ENCODE peak calls at places on chromosomes 11 and 22, in eight cellular contexts. A, R, U, H, I, W, L and D are unnamed samples.

GRCh38 chr11:12009617-12010321 is 1.3 kb upstream of the DKK3 start:
- DNase-seq in A (peak; percentile 29), I (peak; percentile 56), R (no peak), L (no peak), U (no peak), W (no peak), H (no peak), D (no peak)

GRCh38 chr11:2721163-2721935 is 21.6 kb upstream of the KCNQ1OT1 start:
- DNase-seq in R (no peak), A (no peak), I (peak; percentile 33), U (no peak), L (no peak), H (no peak), W (no peak), D (no peak)

GRCh38 chr11:102410382-102410784 is 42.2 kb downstream of the TMEM123 start:
- DNase-seq in U (no peak), R (no peak), H (peak; percentile 42), I (peak; percentile 32), L (peak; percentile 22), A (peak; percentile 47), W (no peak), D (no peak)

GRCh38 chr11:32113200-32113599 is 22.3 kb downstream of the RCN1 start:
- DNase-seq in H (no peak), I (no peak), A (no peak), R (no peak), U (no peak), L (no peak), W (no peak), D (no peak)

GRCh38 chr11:88827018-88827676 is 238.6 kb downstream of the GRM5 start:
- DNase-seq in I (no peak), L (no peak), U (no peak), A (peak; percentile 17), H (no peak), R (no peak), W (no peak), D (peak; percentile 10)

GRCh38 chr11:47317078-47317828 is 35.2 kb downstream of the MYBPC3 start:
- DNase-seq in H (no peak), W (no peak), I (no peak), L (no peak), R (no peak), U (no peak), A (no peak), D (no peak)

GRCh38 chr11:2760196-2760871 is 60.5 kb upstream of the KCNQ1OT1 start:
- DNase-seq in W (no peak), A (no peak), L (no peak), H (no peak), U (no peak), I (no peak), R (no peak), D (no peak)

GRCh38 chr11:93652161-93652597 is 9.3 kb upstream of the CEP295 start:
- DNase-seq in I (peak; percentile 67), L (peak; percentile 19), W (peak; percentile 30), H (peak; percentile 61), U (no peak), A (peak; percentile 43), R (peak; percentile 43), D (peak; percentile 92)

GRCh38 chr11:107591098-107591445 is at the start of gene ELMOD1:
- DNase-seq in I (peak; percentile 72), W (peak; percentile 71), U (no peak), H (peak; percentile 76), L (peak; percentile 90), A (peak; percentile 78), R (no peak), D (peak; percentile 45)

GRCh38 chr22:46528121-46528610 is 9.3 kb downstream of the CELSR1 start:
- DNase-seq in H (no peak), W (no peak), L (no peak), U (peak; percentile 69), I (no peak), R (no peak), A (peak; percentile 82), D (peak; percentile 94)

GRCh38 chr11:64048042-64048854 is 12.5 kb downstream of the FLRT1 start:
- DNase-seq in U (no peak), H (no peak), W (no peak), R (no peak), I (no peak), A (no peak), L (peak; percentile 66), D (no peak)

GRCh38 chr22:22371031-22371541 is 126.5 kb downstream of the VPREB1 start:
- DNase-seq in A (no peak), W (no peak), R (peak; percentile 65), L (no peak), I (peak; percentile 53), H (peak; percentile 8), U (no peak), D (no peak)

GRCh38 chr11:1071571-1072115 is 3.0 kb upstream of the MUC2 start:
- DNase-seq in I (no peak), H (no peak), A (no peak), R (no peak), U (no peak), L (no peak), W (no peak), D (no peak)

GRCh38 chr11:62709262-62710000 is 2.0 kb downstream of the GNG3 start:
- DNase-seq in U (no peak), I (peak; percentile 100), A (peak; percentile 99), W (peak; percentile 98), H (peak; percentile 99), L (peak; percentile 89), R (peak; percentile 91), D (no peak)

GRCh38 chr11:6320411-6321207 is at the start of gene CAVIN3:
- DNase-seq in U (peak; percentile 48), R (no peak), H (peak; percentile 97), W (no peak), A (peak; percentile 84), L (peak; percentile 17), I (peak; percentile 82), D (peak; percentile 15)

GRCh38 chr11:102470257-102470656 is 17.7 kb upstream of the TMEM123 start:
- DNase-seq in L (no peak), H (no peak), I (no peak), R (no peak), A (no peak), W (peak; percentile 43), U (no peak), D (no peak)

GRCh38 chr11:86206296-86206695 is 38.3 kb upstream of the EED start:
- DNase-seq in H (no peak), U (no peak), R (no peak), I (no peak), W (no peak), L (no peak), A (no peak), D (no peak)
- H3K9me2 ChIP-seq in H (no peaks in the 10 kb centered on the region), U (no peaks in the 10 kb centered on the region), R (no peaks in the 10 kb centered on the region), I (no peaks in the 10 kb centered on the region), W (no peaks in the 10 kb centered on the region), L (no peaks in the 10 kb centered on the region), A (no peaks in the 10 kb centered on the region), D (no peaks in the 10 kb centered on the region)

GRCh38 chr22:38214248-38215056 is 12.7 kb downstream of the MAFF start:
- DNase-seq in U (no peak), R (peak; percentile 84), H (peak; percentile 81), W (peak; percentile 72), I (peak; percentile 92), A (peak; percentile 81), L (peak; percentile 85), D (no peak)
- H3K27ac ChIP-seq in U (no peak overlapping the region), R (no peak overlapping the region), H (no peak overlapping the region), W (peak overlapping the region; percentile 42), I (peak overlapping the region; percentile 45), A (no peak overlapping the region), L (no peak overlapping the region), D (no peak overlapping the region)

DNA sequence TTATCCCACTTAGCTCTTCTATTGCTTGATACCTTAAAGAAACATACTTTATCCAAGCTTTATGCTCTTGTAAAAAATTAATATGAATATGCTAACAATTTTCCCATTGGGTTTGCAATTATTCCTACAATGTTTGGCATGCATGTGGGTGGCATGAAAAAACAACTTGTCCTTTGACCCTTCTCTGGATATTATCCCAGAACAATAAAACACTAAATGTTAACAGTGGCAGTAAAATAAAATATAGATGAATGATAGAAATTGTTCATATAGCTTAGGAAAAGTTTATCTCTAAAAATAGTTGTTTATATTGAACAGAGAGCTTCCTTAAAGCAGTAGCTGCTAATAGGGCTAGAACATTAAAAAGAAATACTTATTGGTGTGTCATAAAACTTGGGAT is 860.5 kb upstream of the LRRC4C start:
- DNase-seq in H (no peak), U (no peak), R (no peak), W (no peak), L (no peak), I (no peak), A (no peak), D (no peak)
- H3K9me2 ChIP-seq in H (no peaks in the 10 kb centered on the region), U (no peaks in the 10 kb centered on the region), R (no peaks in the 10 kb centered on the region), W (no peaks in the 10 kb centered on the region), L (no peaks in the 10 kb centered on the region), I (peaks cover 10% of the 10 kb centered on the region), A (no peaks in the 10 kb centered on the region), D (no peaks in the 10 kb centered on the region)

DNA sequence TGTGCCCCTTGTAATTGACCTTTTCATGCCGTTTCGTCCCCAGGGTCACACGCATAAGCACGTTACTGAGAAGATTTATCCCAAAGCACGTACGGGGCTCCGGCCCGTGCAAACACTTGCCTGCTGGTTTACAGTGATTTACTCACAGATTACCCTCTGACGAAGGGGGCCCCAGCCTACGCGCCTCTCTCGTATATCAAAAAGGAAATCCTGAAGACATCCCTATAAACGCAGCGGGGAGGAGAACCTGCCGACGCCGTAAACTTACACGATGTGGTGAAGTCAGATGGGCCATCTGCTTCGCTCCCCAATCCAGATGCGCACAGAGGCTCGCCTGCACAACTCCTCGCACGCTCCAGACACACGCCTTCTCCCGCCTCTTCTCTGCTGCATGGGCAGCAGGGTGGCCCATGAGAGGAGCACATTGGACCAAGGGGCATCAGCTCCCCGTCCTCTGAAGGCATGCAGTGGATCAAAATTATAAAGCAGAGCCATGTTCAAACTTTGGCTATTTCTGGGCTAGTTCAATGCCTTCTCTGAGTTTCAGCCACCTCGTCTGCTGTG is 123.6 kb downstream of the MN1 start:
- DNase-seq in W (no peak), A (no peak), L (no peak), R (no peak), H (no peak), U (no peak), I (no peak), D (no peak)
- H3K27ac ChIP-seq in W (no peak overlapping the region), A (no peak overlapping the region), L (no peak overlapping the region), R (no peak overlapping the region), H (no peak overlapping the region), U (no peak overlapping the region), I (no peak overlapping the region), D (no peak overlapping the region)

DNA sequence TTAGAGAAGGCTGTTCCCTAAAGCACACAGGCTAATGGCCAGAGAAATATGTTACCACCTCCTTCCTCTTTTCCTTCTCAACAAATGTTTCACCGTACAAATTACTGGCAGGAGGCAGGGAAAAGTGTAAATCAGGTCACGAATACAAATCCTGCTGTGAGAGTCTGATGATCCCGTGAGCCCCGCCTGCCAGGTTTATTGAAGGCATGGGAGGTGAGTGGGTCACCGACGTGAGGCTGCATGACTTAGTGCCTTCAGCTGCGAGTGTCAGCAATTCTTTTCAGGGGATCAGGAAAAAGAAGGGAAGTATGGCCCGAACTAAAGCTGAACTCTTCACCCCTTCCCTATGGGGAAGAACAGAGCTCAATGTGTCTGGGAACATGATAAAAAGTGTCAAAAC is 166.2 kb downstream of the OPCML start:
- DNase-seq in W (no peak), L (no peak), A (no peak), H (no peak), R (no peak), I (no peak), U (no peak), D (no peak)
- H3K9me2 ChIP-seq in W (no peaks in the 10 kb centered on the region), L (no peaks in the 10 kb centered on the region), A (no peaks in the 10 kb centered on the region), H (no peaks in the 10 kb centered on the region), R (no peaks in the 10 kb centered on the region), I (peaks cover 3% of the 10 kb centered on the region), U (no peaks in the 10 kb centered on the region), D (no peaks in the 10 kb centered on the region)